ENCODE peak calls at places on chromosomes 2 and 18, in five cellular contexts. T is transverse colon, U is Peyer's patch, D is tibial artery, K is MM.1S. R is an unnamed sample.

GRCh38 chr2:226585130-226585561 is 214.5 kb downstream of the IRS1 start:
- DNase-seq in D (no peak), U (no peak), T (no peak), K (no peak), R (no peak)

GRCh38 chr2:21650566-21650965 is 526.8 kb downstream of the TDRD15 start:
- DNase-seq in T (no peak), U (no peak), D (no peak), K (no peak), R (no peak)

GRCh38 chr18:59249186-59249774 is 24.0 kb downstream of the RAX start:
- DNase-seq in T (peak; percentile 38), D (no peak), K (peak; percentile 70), U (no peak), R (peak; percentile 93)

GRCh38 chr2:240286596-240286995 is 146.1 kb upstream of the OTOS start:
- DNase-seq in T (no peak), U (no peak), D (no peak), K (no peak), R (no peak)

GRCh38 chr2:27496357-27497287 is at the start of gene GCKR:
- DNase-seq in K (no peak), D (no peak), T (no peak), U (peak; percentile 54), R (peak; percentile 36)

GRCh38 chr2:102059151-102059550 is 67.4 kb downstream of the IL1R2 start:
- DNase-seq in K (no peak), D (no peak), U (no peak), T (no peak), R (no peak)

GRCh38 chr2:197613509-197613987 is 61.8 kb downstream of the RFTN2 start:
- DNase-seq in K (no peak), D (no peak), U (no peak), T (no peak), R (no peak)

GRCh38 chr2:168253379-168253778 is 6.0 kb upstream of the STK39 start:
- DNase-seq in T (no peak), K (no peak), D (no peak), U (no peak), R (no peak)

GRCh38 chr2:8515390-8515761 is 166.5 kb upstream of the ID2 start:
- DNase-seq in K (peak; percentile 87), D (no peak), U (no peak), T (peak; percentile 68), R (no peak)

GRCh38 chr18:51066273-51066672 is 36.3 kb downstream of the SMAD4 start:
- DNase-seq in K (no peak), D (no peak), U (no peak), T (no peak), R (no peak)

GRCh38 chr2:73821669-73822068 is 7.1 kb upstream of the STAMBP start:
- DNase-seq in U (no peak), D (no peak), K (no peak), T (no peak), R (no peak)

GRCh38 chr2:86249176-86249842 is 50.1 kb downstream of the MRPL35 start:
- DNase-seq in U (no peak), K (peak; percentile 97), D (peak; percentile 30), T (no peak), R (peak; percentile 48)

GRCh38 chr2:96315400-96316071 is 9.6 kb upstream of the ITPRIPL1 start:
- DNase-seq in T (peak; percentile 16), U (no peak), D (no peak), K (no peak), R (peak; percentile 66)

GRCh38 chr2:174011796-174012195 is 46.6 kb upstream of the SP3 start:
- DNase-seq in D (no peak), K (no peak), U (no peak), T (no peak), R (no peak)

GRCh38 chr2:97713296-97714083 is at the start of gene ZAP70:
- DNase-seq in D (no peak), U (peak; percentile 50), K (no peak), T (no peak), R (no peak)

GRCh38 chr2:109143214-109144187 is 14.5 kb downstream of the SH3RF3 start:
- DNase-seq in U (no peak), T (no peak), D (no peak), K (peak; percentile 87), R (no peak)
- H3K4me3 ChIP-seq in U (no peak overlapping the region), T (no peak overlapping the region), D (no peak overlapping the region), K (peak overlapping the region; percentile 32), R (no peak overlapping the region)

GRCh38 chr2:130967020-130967495 is 126.2 kb downstream of the FAM168B start:
- DNase-seq in K (no peak), T (no peak), U (no peak), D (no peak), R (no peak)
- H3K27ac ChIP-seq in K (no peak overlapping the region), T (no peak overlapping the region), U (no peak overlapping the region), D (no peak overlapping the region), R (no peak overlapping the region)

GRCh38 chr2:28688784-28689183 is 62.8 kb upstream of the PPP1CB start:
- DNase-seq in U (no peak), K (no peak), T (no peak), D (no peak), R (no peak)

GRCh38 chr2:28684142-28684858 is 67.3 kb upstream of the PPP1CB start:
- DNase-seq in K (no peak), T (no peak), U (no peak), D (no peak), R (no peak)

GRCh38 chr2:28689764-28690163 is 61.9 kb upstream of the PPP1CB start:
- DNase-seq in K (no peak), T (no peak), U (no peak), D (no peak), R (no peak)

GRCh38 chr2:28687181-28687580 is 64.4 kb upstream of the PPP1CB start:
- DNase-seq in U (no peak), T (no peak), K (no peak), D (no peak), R (no peak)

GRCh38 chr2:28687640-28688039 is 64.0 kb upstream of the PPP1CB start:
- DNase-seq in T (no peak), D (no peak), U (no peak), K (no peak), R (no peak)
- H3K4me3 ChIP-seq in T (no peak overlapping the region), D (no peak overlapping the region), U (no peak overlapping the region), K (no peak overlapping the region), R (no peak overlapping the region)

DNA sequence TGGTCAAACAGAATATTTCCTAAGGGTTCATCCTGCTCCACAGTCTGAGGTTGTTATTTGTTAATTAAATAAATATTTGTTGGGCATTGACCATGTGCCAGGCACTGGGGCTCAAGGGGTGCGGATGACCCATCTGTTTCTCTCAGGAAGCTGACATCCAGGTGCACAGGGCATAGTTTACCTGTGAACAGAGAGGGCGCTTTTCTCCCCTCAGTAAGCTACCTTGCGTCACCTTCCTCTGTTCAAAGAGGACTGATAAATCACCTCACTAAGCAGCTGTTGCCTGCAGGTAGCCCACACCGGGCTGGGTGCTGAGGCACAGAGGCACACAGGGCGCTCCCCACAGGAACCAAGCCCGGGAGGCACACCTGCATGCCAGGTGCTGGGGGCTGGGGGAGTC is 41.6 kb downstream of the SH3RF3 start:
- DNase-seq in K (no peak), T (no peak), U (no peak), D (no peak), R (no peak)
- H3K27ac ChIP-seq in K (no peak overlapping the region), T (peak overlapping the region; percentile 85), U (peak overlapping the region; percentile 76), D (peak overlapping the region; percentile 91), R (no peak overlapping the region)

GRCh38 chr2:63050916-63051794 is 525 bp downstream of the OTX1 start:
- DNase-seq in D (no peak), T (no peak), K (no peak), U (peak; percentile 50), R (no peak)

GRCh38 chr2:63053235-63053888 is 2.7 kb downstream of the OTX1 start:
- DNase-seq in K (no peak), D (no peak), U (no peak), T (no peak), R (no peak)

GRCh38 chr2:63052411-63053234 is 2.0 kb downstream of the OTX1 start:
- DNase-seq in K (no peak), U (no peak), T (no peak), D (no peak), R (no peak)

GRCh38 chr2:63050186-63050915 is at the start of gene OTX1:
- DNase-seq in U (peak; percentile 72), T (peak; percentile 59), D (no peak), K (peak; percentile 84), R (no peak)

DNA sequence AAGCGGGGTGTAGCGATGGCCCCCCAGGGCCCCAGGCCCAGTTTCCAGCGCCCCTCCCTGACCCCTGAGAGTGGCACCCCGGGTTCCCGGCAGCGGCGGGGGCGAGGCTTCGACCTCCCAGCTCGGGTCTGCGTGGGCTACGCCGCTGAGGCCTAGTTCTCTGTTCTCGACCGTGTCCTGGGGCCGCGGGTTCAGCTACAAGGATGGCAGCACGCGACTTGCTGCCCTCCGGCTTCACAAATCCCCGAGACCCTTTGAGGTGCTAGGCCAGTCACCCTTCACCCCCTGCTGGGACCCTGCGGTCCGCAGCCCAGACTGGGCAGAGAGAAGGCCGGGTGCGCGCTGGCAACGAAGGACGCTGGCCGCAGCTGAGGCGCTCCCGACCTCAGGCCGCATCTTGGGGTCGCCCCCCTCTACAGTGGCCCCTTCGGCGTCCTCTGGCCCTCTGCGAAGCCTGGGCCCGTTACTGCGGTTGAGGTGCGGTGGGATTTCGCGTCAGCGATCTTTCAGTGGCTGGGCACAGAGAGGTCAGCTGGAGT is 1.2 kb downstream of the OTX1 start:
- DNase-seq in U (no peak), D (no peak), T (no peak), K (no peak), R (no peak)
- H3K4me3 ChIP-seq in U (no peak overlapping the region), D (no peak overlapping the region), T (peak overlapping the region; percentile 58), K (no peak overlapping the region), R (no peak overlapping the region)

DNA sequence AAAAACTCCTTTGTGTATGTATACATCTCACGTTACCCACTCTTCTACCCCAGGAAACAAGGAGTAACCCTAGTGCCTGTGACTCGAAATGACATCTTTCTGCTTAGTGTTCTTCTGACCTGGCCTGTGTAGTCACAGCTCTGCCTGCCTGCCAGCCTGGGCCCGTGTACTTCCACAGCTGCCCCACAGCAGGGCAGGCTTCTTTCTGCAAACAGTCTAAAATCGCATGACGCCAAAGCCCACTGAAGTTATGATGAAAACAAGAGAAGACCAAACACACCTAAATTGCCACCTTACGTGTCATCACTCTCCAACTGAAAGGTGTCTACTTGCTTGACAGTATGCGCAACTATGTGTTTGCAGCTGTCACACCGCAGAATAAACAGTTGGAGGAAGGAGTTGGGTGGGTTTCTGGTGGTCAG is 1.5 kb downstream of the GAREM1 start:
- DNase-seq in U (peak; percentile 59), D (peak; percentile 38), K (peak; percentile 58), T (peak; percentile 41), R (peak; percentile 62)
- H3K27ac ChIP-seq in U (peak overlapping the region; percentile 96), D (peak overlapping the region; percentile 80), K (peak overlapping the region; percentile 36), T (peak overlapping the region; percentile 93), R (peak overlapping the region; percentile 42)

GRCh38 chr18:12651651-12652050 is 6.3 kb downstream of the SPIRE1 start:
- DNase-seq in T (no peak), U (no peak), D (no peak), K (no peak), R (no peak)
- H3K4me3 ChIP-seq in T (no peak overlapping the region), U (no peak overlapping the region), D (no peak overlapping the region), K (no peak overlapping the region), R (no peak overlapping the region)

GRCh38 chr18:44013871-44014270 is 666.8 kb upstream of the SETBP1 start:
- DNase-seq in K (no peak), T (no peak), U (no peak), D (no peak), R (no peak)
- H3K27ac ChIP-seq in K (no peak overlapping the region), T (no peak overlapping the region), U (no peak overlapping the region), D (no peak overlapping the region), R (no peak overlapping the region)

R was measured in cardiac muscle cell.